ENCODE peak calls at places on chromosome 16, in eight cellular contexts. X is non-pigmented ciliary epithelial cell; R is stimulated activated CD8-positive, alpha-beta memory T cell treated with anti-CD3 and anti-CD28 coated beads, Interleukin-15, amount 100 ng/mL, for 24 hours; M is left ventricle myocardium inferior; I is NCI-H146; Z is astrocyte of the cerebellum; F is effector CD8-positive, alpha-beta T cell; S is astrocyte. L is an unnamed sample.

GRCh38 chr16:23182675-23183485 is at the start of gene SCNN1G:
- DNase-seq in S (no peak), R (no peak), F (no peak), M (peak; percentile 16), Z (no peak), X (no peak), I (peak; percentile 44), L (no peak)

GRCh38 chr16:50300942-50301625 is 34.7 kb downstream of the ADCY7 start:
- DNase-seq in Z (no peak), X (no peak), S (peak; percentile 76), R (no peak), M (no peak), F (no peak), I (no peak), L (no peak)

GRCh38 chr16:15701975-15702970 is 52.2 kb downstream of the NDE1 start:
- DNase-seq in R (no peak), M (no peak), X (no peak), I (no peak), F (no peak), Z (no peak), S (peak; percentile 54), L (no peak)

GRCh38 chr16:51442140-51442539 is 291.1 kb upstream of the SALL1 start:
- DNase-seq in S (no peak), M (no peak), R (no peak), Z (no peak), I (no peak), X (no peak), F (no peak), L (no peak)

GRCh38 chr16:58306327-58306726 is 11.5 kb upstream of the PRSS54 start:
- DNase-seq in R (peak; percentile 3), Z (peak; percentile 29), F (no peak), M (no peak), X (peak; percentile 5), I (no peak), S (peak; percentile 6), L (peak; percentile 16)

GRCh38 chr16:23842137-23842600 is 6.4 kb downstream of the PRKCB start:
- DNase-seq in S (no peak), I (no peak), Z (no peak), X (no peak), R (no peak), M (no peak), F (no peak), L (no peak)

GRCh38 chr16:56919099-56919800 is 12.7 kb upstream of the HERPUD1 start:
- DNase-seq in I (peak; percentile 42), R (no peak), S (no peak), Z (no peak), M (no peak), X (no peak), F (no peak), L (no peak)

GRCh38 chr16:4313563-4314531 is 2.0 kb upstream of the GLIS2 start:
- DNase-seq in I (peak; percentile 71), M (no peak), F (no peak), Z (no peak), S (no peak), X (no peak), R (no peak), L (peak; percentile 35)

GRCh38 chr16:49396206-49396720 is 22.7 kb downstream of the C16orf78 start:
- DNase-seq in X (no peak), M (no peak), F (no peak), I (no peak), Z (no peak), R (no peak), S (no peak), L (no peak)